ENCODE peak calls at places on chromosomes 3 and 15, in six cellular contexts. R is HCT116; I is astrocyte of the spinal cord; S is CD8-positive, alpha-beta T cell; L is OCI-LY7; D is WTC11. U is an unnamed sample.
A peak's percentile ranks its signal among the peaks of the same experiment; 100 is the strongest.

GRCh38 chr3:66633982-66634381 is 133.2 kb upstream of the LRIG1 start:
- DNase-seq in R (no peak), I (no peak), S (no peak), L (no peak), D (no peak), U (no peak)

GRCh38 chr15:51128701-51129100 is 34.0 kb upstream of the TNFAIP8L3 start:
- DNase-seq in R (no peak), I (no peak), S (no peak), L (no peak), D (no peak), U (no peak)

GRCh38 chr3:2024037-2024436 is 74.6 kb upstream of the CNTN4 start:
- DNase-seq in R (no peak), I (peak; percentile 4), S (no peak), L (no peak), D (no peak), U (no peak)

GRCh38 chr15:77027111-77027696 is 32.3 kb downstream of the PSTPIP1 start:
- DNase-seq in R (no peak), I (no peak), S (no peak), L (no peak), D (peak; percentile 8), U (no peak)

GRCh38 chr3:186825294-186825821 is 17.2 kb upstream of the ADIPOQ start:
- DNase-seq in R (no peak), I (peak; percentile 81), S (no peak), L (peak; percentile 32), D (peak; percentile 64), U (peak; percentile 37)

GRCh38 chr3:185959609-185960517 is 22.0 kb upstream of the TRA2B start:
- DNase-seq in R (no peak), I (peak; percentile 77), S (no peak), L (no peak), D (no peak), U (no peak)

GRCh38 chr15:98753726-98754125 is 105.4 kb downstream of the IGF1R start:
- DNase-seq in R (no peak), I (peak; percentile 24), S (no peak), L (no peak), D (no peak), U (no peak)

GRCh38 chr15:77870195-77871065 is 207.1 kb downstream of the TBC1D2B start:
- DNase-seq in R (peak; percentile 59), I (peak; percentile 52), S (no peak), L (peak; percentile 46), D (peak; percentile 92), U (peak; percentile 79)

GRCh38 chr3:46706771-46707582 is 5.8 kb downstream of the TMIE start:
- DNase-seq in R (no peak), I (no peak), S (no peak), L (no peak), D (peak; percentile 20), U (no peak)

GRCh38 chr3:69204315-69204957 is 82.0 kb upstream of the LMOD3 start:
- DNase-seq in R (no peak), I (no peak), S (no peak), L (no peak), D (no peak), U (no peak)

GRCh38 chr3:143002083-143002712 is 828 bp downstream of the U2SURP start:
- DNase-seq in R (no peak), I (peak; percentile 27), S (no peak), L (peak; percentile 60), D (no peak), U (no peak)

GRCh38 chr3:83971693-83972092 is 987.1 kb upstream of the CADM2 start:
- DNase-seq in R (no peak), I (no peak), S (no peak), L (no peak), D (no peak), U (no peak)

GRCh38 chr3:32121137-32121536 is 14.7 kb downstream of the GPD1L start:
- DNase-seq in R (no peak), I (no peak), S (no peak), L (no peak), D (no peak), U (no peak)
- TF ChIP-seq CTCF in R (no peak), I (no peak), S (no peak), L (no peak), D (no peak), U (no peak)

GRCh38 chr3:139716908-139717485 is 39.2 kb upstream of the NMNAT3 start:
- DNase-seq in R (no peak), I (no peak), S (no peak), L (no peak), D (no peak), U (no peak)

GRCh38 chr3:139721370-139721769 is 43.6 kb upstream of the NMNAT3 start:
- DNase-seq in R (no peak), I (no peak), S (no peak), L (no peak), D (no peak), U (no peak)

GRCh38 chr3:139715736-139716135 is 38.0 kb upstream of the NMNAT3 start:
- DNase-seq in R (no peak), I (no peak), S (no peak), L (no peak), D (no peak), U (no peak)

GRCh38 chr3:139718415-139718814 is 40.6 kb upstream of the NMNAT3 start:
- DNase-seq in R (peak; percentile 26), I (peak; percentile 47), S (no peak), L (no peak), D (peak; percentile 60), U (peak; percentile 26)
- TF ChIP-seq CTCF in R (peak; percentile 67), I (peak; percentile 75), S (no peak), L (peak; percentile 23), D (peak; percentile 29), U (peak; percentile 58)

DNA sequence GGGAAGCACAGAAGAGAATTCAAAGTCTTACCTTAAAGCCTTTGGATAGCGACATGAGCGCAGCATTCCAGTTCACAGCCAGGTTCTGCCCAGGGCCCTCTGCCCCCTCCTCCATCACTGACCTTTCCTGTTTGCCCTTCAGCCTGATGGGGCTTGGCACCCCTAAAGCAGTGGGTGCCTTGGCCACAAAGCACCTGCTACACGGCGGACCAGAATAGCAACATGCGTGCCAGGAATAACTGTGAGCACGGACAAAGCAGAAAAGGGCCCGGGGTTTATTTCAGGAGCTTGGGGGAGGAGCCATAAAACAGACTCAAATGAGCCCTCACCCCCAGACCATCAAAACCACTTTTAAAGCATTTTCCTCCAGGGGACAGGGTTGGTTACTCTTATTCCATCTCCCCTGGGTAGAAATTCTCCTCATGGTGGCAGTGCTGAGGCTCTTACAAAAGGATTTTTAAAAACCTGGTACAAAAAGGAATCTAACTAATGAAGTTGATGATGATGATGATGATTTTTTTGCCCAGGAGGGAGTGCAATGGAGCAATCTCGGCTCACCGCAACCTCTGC is 135.4 kb downstream of the KLF13 start:
- DNase-seq in R (no peak), I (no peak), S (no peak), L (peak; percentile 59), D (no peak), U (no peak)
- TF ChIP-seq CTCF in R (peak; percentile 15), I (peak; percentile 49), S (no peak), L (peak; percentile 74), D (no peak), U (no peak)

GRCh38 chr3:122299872-122300460 is 25.1 kb upstream of the CSTA start:
- DNase-seq in R (peak; percentile 15), I (peak; percentile 8), S (no peak), L (peak; percentile 51), D (peak; percentile 35), U (peak; percentile 18)
- TF ChIP-seq CTCF in R (peak; percentile 67), I (peak; percentile 62), S (peak; percentile 84), L (peak; percentile 82), D (peak; percentile 61), U (peak; percentile 70)

U was measured in neural crest cell.